ENCODE peak calls at places on chromosomes 6 and 20, in six cellular contexts. D is astrocyte, V is H1, Z is PC-3, B is PC-9, M is hepatocyte. O is an unnamed sample.

GRCh38 chr20:25011261-25011660 is 18.7 kb upstream of the APMAP start:
- DNase-seq in D (no peak), V (no peak), Z (no peak), B (no peak), M (no peak), O (no peak)

GRCh38 chr20:3679749-3680700 is 1.8 kb downstream of the ADAM33 start:
- DNase-seq in D (peak), V (no peak), Z (no peak), B (no peak), M (peak), O (no peak)

GRCh38 chr6:144006731-144007454 is 1.2 kb downstream of the PLAGL1 start:
- DNase-seq in D (peak), V (no peak), Z (peak), B (no peak), M (peak), O (peak)

GRCh38 chr20:25865715-25866656 is 169.3 kb upstream of the ZNF337 start:
- DNase-seq in D (peak), V (peak), Z (peak), B (peak), M (peak), O (peak)

GRCh38 chr6:142377112-142377848 is 75.5 kb downstream of the ADGRG6 start:
- DNase-seq in D (peak), V (peak), Z (peak), B (no peak), M (peak), O (peak)

GRCh38 chr6:169201985-169202384 is 51.7 kb downstream of the THBS2 start:
- DNase-seq in D (no peak), V (no peak), Z (no peak), B (no peak), M (no peak), O (no peak)

GRCh38 chr6:158753826-158754225 is 65.3 kb downstream of the EZR start:
- DNase-seq in D (no peak), V (no peak), Z (no peak), B (no peak), M (no peak), O (no peak)

GRCh38 chr6:35484921-35485392 is 11.9 kb downstream of the TEAD3 start:
- DNase-seq in D (no peak), V (peak), Z (peak), B (peak), M (no peak), O (peak)

GRCh38 chr20:63471719-63472158 is 716 bp downstream of the KCNQ2 start:
- DNase-seq in D (no peak), V (no peak), Z (no peak), B (no peak), M (no peak), O (no peak)

GRCh38 chr20:63471002-63471718 is 1.3 kb downstream of the KCNQ2 start:
- DNase-seq in D (no peak), V (no peak), Z (no peak), B (no peak), M (no peak), O (no peak)

GRCh38 chr20:63473555-63474449 is 1.3 kb upstream of the KCNQ2 start:
- DNase-seq in D (no peak), V (no peak), Z (no peak), B (no peak), M (no peak), O (no peak)

GRCh38 chr20:63472862-63473390 is 471 bp upstream of the KCNQ2 start:
- DNase-seq in D (no peak), V (no peak), Z (no peak), B (no peak), M (no peak), O (no peak)

GRCh38 chr20:63472159-63472811 is at the start of gene KCNQ2:
- DNase-seq in D (no peak), V (no peak), Z (no peak), B (no peak), M (no peak), O (no peak)
- TF ChIP-seq EZH2 in D (peak), V (no peak), Z (peak), B (peak), M (no peak), O (no peak)

DNA sequence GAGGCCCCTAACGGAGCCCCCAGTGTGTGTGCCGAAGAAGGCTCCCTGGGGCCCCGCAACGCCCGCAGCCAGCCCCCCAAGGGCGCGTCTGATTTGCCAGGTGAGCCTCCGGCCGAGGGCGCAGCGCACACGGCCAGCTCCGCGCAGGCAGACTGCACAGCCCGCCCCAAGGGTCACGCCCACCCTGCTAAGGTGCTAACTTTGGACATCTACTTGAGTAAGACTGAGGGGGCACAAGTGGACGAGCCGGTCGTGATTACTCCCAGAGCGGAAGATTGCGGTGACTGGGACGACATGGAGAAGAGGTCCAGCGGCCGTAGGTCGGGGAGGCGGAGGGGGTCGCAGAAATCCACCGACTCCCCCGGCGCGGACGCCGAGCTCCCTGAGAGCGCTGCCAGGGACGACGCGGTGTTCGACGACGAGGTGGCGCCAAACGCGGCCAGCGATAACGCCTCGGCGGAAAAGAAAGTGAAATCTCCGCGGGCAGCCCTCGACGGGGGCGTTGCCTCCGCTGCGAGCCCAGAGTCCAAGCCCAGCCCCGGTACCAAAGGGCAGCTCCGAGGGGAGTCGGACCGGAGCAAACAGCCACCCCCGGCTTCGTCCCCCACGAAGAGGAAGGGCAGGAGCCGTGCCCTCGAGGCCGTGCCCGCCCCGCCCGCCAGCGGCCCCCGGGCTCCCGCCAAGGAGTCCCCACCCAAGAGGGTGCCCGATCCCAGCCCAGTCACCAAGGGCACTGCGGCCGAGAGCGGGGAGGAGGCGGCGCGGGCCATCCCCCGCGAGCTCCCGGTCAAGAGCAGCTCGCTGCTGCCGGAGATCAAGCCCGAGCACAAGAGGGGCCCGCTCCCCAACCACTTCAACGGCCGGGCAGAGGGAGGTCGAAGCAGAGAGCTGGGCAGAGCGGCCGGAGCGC is 117.0 kb downstream of the RTN4IP1 start:
- DNase-seq in D (no peak), V (peak), Z (peak), B (peak), M (peak), O (peak)
- TF ChIP-seq EZH2 in D (peak), V (peak), Z (no peak), B (no peak), M (no peak), O (no peak)

DNA sequence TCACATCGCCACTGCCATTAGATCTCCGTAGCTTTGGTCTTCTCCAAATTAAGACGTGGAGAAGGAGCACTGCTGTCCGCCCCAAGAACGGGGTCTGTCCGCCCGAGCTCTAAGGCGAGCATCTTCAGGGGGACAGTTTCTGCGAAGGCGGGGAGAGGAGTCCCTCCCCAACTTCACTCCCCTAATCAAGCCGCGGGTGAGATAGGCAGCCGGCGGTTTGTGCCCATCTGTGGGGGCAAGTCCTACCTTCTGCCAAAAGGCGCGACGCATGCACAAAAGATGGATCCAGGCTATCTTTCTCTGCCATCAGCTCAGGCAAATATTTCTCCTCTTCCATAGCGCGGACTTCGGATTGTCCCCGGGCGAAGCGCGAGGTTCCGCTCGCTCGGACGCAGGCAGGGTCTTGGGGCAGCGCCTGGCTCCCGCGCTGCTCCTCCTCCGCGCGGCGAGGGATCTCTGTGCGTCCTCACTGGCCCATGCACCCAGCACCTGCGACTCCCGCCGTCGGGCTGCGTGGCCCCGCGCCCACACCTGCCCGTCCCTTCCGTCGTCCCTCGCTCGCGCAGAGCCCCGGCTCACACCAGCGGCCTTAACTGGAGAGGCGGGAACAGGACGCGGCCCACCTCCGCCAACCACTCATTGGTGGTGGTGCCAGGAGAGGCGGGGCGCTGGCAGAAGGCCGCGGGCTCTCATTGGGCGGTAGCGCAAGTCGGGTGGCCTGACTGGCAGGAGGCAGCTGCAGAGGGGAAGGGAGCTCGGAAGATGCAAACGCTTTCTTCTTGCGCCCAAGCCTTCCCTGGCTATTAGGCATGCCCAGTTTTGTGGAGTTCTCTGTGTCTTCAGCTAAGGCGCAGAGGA is at the start of gene KHDRBS2:
- DNase-seq in D (no peak), V (peak), Z (no peak), B (no peak), M (peak), O (peak)
- TF ChIP-seq EZH2 in D (no peak), V (no peak), Z (no peak), B (no peak), M (no peak), O (no peak)

GRCh38 chr20:58755062-58755697 is 62.6 kb downstream of the NPEPL1 start:
- DNase-seq in D (no peak), V (peak), Z (no peak), B (no peak), M (no peak), O (no peak)

GRCh38 chr20:58754584-58754983 is 62.0 kb downstream of the NPEPL1 start:
- DNase-seq in D (no peak), V (no peak), Z (no peak), B (no peak), M (no peak), O (no peak)

GRCh38 chr20:58753267-58753928 is 60.8 kb downstream of the NPEPL1 start:
- DNase-seq in D (no peak), V (peak), Z (no peak), B (no peak), M (no peak), O (no peak)

GRCh38 chr20:58753929-58754551 is 61.4 kb downstream of the NPEPL1 start:
- DNase-seq in D (no peak), V (peak), Z (no peak), B (no peak), M (no peak), O (no peak)

DNA sequence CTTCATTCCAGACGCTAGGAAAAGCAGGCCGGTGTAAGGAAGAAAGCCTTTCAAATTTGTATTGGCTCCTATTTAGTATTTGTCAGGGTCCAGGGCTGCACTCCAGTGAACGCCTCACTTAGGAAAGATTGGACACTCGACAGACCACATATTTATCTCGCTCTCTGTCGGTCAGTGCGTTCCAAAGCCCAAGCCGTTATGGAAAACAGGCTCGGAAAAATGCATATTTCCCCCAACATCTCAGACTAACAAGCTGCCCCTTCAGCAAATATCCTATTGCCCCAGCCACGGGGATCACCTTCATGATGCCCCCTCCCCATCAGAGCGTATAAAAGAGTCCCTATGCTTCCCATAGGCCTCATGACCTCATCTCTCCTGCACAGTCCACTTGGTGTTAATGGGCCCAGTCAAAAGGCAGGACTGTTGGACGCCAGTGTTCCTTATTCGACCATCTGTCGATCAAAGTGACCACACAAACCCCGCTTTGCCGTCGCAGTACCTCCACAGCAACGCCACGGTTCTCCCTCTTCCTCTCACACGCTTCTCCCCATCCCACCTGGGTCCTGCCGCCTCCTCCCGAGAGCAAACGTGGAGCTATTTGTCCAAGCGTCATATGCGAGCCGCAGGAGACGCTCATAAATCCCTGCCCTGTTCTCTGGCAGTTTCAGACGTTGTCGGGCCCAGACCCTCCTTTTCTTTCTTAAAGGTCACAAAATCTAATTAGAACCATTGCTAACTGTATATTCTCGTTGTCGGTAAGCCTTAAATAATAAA is 63.3 kb downstream of the NPEPL1 start:
- DNase-seq in D (no peak), V (peak), Z (no peak), B (no peak), M (no peak), O (no peak)
- TF ChIP-seq EZH2 in D (no peak), V (no peak), Z (no peak), B (no peak), M (no peak), O (no peak)

DNA sequence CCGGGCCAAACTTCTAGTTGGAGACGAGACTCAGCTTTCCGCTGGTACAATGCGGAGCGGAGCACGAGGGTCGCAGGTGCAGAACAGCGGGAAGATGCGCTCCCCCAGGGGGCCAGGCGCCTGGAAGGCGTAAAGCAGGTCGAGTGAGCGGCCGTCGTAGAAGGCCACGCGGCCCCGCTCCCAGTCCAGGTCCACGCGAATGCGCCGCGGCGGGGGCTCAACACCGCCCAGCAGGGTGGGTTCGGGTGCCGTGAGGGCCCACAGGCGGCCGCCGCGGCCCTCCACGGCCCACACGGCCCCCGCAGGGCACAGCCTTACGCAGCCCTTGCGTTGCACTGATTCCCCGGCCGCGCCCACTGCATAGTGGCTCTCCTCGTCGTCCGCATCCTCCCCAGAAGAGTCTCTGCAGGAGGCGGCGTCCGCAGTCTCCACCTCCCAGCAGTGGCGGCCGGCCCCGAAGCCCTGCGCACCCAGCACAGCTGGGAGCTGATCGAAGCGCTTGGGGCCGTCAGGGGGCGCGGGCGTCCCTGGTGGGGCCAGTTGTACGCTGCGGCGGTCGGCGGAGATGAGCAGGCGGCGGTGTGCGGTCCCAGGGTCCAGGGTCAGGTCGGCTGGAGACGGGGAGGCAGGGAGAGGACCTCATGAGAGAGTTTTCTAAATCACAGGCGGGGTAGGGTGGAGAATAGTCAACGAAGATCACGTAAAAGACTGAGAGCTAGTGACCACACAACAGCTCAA is 4.3 kb downstream of the PPP1R11 start:
- DNase-seq in D (peak), V (peak), Z (no peak), B (no peak), M (peak), O (no peak)
- TF ChIP-seq EZH2 in D (peak), V (peak), Z (no peak), B (no peak), M (peak), O (no peak)

DNA sequence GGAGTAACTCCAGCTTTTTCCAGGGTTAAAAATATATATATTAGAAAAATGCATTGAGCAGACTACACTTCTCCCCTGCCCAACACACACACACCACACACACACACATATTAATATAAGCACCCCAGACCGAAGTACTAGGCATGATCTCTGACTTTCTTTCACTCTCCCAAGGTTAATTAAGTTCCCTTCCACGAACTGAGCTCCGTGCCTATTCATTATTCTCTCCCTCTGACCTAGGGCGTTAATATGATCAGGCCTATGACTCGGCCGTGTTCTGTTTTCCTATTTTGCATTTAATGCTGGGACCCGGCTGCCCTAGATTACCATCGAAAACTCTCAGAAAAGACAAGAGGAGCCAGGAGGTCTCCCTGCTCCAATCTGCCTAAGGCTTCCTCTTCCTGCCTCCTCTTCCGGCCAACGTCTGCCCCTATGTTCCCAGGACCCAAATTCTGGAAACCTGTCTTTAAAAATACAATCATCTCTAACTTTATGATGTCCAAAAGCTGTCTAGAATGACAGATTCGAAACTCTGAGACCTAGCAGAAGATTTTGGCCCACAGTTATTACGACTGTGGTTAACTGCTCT is 6.1 kb upstream of the POU3F2 start:
- DNase-seq in D (no peak), V (no peak), Z (no peak), B (no peak), M (no peak), O (no peak)
- TF ChIP-seq EZH2 in D (no peak), V (no peak), Z (no peak), B (no peak), M (no peak), O (peak)

GRCh38 chr6:150183966-150184365 is 41.1 kb downstream of the PPP1R14C start:
- DNase-seq in D (no peak), V (no peak), Z (no peak), B (no peak), M (no peak), O (no peak)

GRCh38 chr6:150185697-150186096 is 42.9 kb downstream of the PPP1R14C start:
- DNase-seq in D (no peak), V (no peak), Z (no peak), B (no peak), M (no peak), O (no peak)

GRCh38 chr6:150184850-150185480 is 42.1 kb downstream of the PPP1R14C start:
- DNase-seq in D (no peak), V (no peak), Z (no peak), B (no peak), M (no peak), O (no peak)

GRCh38 chr6:150189176-150189575 is 46.3 kb downstream of the PPP1R14C start:
- DNase-seq in D (no peak), V (no peak), Z (no peak), B (no peak), M (no peak), O (no peak)

DNA sequence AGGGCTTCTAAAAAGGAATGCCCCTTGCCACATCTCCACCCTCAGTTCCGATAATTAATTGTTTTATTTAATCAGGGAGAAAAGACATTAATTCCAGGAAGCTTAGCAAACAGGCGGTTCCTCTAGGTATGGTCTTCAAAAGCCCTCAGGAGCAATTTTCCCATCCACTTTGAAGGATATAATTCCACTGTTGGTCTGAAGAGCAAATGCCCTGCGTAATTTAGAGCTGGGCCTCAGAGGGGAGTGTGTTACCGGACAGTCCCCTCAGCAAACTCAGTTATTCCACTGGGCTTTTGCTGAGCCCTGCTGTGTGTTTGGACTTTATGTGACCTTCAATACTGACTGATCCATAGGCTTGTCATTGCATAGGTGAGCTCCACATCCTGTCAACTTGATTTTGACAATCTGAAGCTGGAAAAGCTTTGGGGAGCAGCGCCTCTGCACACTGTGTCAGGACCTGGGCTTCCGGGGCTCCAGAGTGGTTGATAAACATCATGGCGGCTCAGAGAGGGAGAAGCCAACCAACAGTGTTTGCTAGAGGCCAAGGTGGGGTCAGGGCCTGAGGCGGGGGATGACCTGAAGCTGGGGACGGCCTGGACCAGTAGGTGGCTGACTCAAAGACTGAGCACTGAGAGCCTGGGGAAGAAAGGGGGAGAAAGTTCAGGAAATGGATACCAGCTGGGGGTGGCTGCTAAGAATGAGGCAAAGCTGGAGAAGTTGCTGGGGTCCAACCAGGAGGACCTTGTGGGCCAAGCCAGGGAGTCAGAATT is 43.5 kb downstream of the PPP1R14C start:
- DNase-seq in D (no peak), V (no peak), Z (no peak), B (no peak), M (no peak), O (no peak)
- TF ChIP-seq EZH2 in D (no peak), V (no peak), Z (no peak), B (no peak), M (no peak), O (no peak)

O was measured in mammary epithelial cell.